ENCODE peak calls at places on chromosomes 3 and 15, in six cellular contexts. F is psoas muscle, K is neural progenitor cell, H is epithelial cell of esophagus, P is choroid plexus epithelial cell, V is heart right ventricle. T is an unnamed sample.
A peak's percentile ranks its signal among the peaks of the same experiment; 100 is the strongest.

GRCh38 chr15:83127547-83128150 is 20.2 kb downstream of the TM6SF1 start:
- DNase-seq in V (no peak), H (peak; percentile 39), K (no peak), F (no peak), P (peak; percentile 19), T (no peak)

GRCh38 chr3:196941846-196942225 is 492 bp downstream of the NCBP2 start:
- DNase-seq in F (no peak), P (peak; percentile 51), H (peak; percentile 55), V (peak; percentile 29), K (peak; percentile 79), T (no peak)

GRCh38 chr3:22372292-22372949 is 621.4 kb upstream of the ZNF385D start:
- DNase-seq in H (peak; percentile 6), P (no peak), F (no peak), K (peak; percentile 79), V (peak; percentile 12), T (peak; percentile 53)

GRCh38 chr3:153291052-153291689 is 129.1 kb downstream of the RAP2B start:
- DNase-seq in F (no peak), V (no peak), H (peak; percentile 68), K (peak; percentile 12), P (peak; percentile 69), T (no peak)

GRCh38 chr3:128383316-128384235 is 83.1 kb downstream of the DNAJB8 start:
- DNase-seq in H (peak; percentile 79), V (peak; percentile 77), F (peak; percentile 79), P (peak; percentile 26), K (no peak), T (no peak)

GRCh38 chr3:125403789-125404188 is 28.7 kb upstream of the ZNF148 start:
- DNase-seq in P (peak; percentile 24), V (no peak), K (no peak), F (no peak), H (no peak), T (no peak)

GRCh38 chr3:36776436-36776835 is 12.1 kb upstream of the DCLK3 start:
- DNase-seq in P (peak; percentile 39), H (no peak), V (no peak), F (no peak), K (no peak), T (no peak)

GRCh38 chr3:71725279-71725991 is at the start of gene EIF4E3:
- DNase-seq in V (peak; percentile 46), F (peak; percentile 47), H (peak; percentile 34), P (peak; percentile 17), K (peak; percentile 81), T (peak; percentile 91)

GRCh38 chr3:16838561-16838960 is 46.2 kb upstream of the PLCL2 start:
- DNase-seq in P (no peak), H (no peak), F (peak; percentile 54), V (peak; percentile 27), K (no peak), T (no peak)

GRCh38 chr15:91528811-91529210 is 324.7 kb upstream of the SLCO3A1 start:
- DNase-seq in V (no peak), H (no peak), K (no peak), F (no peak), P (no peak), T (no peak)

GRCh38 chr15:88274534-88275460 is 18.3 kb upstream of the NTRK3 start:
- DNase-seq in V (peak; percentile 59), F (peak; percentile 55), H (peak; percentile 41), P (peak; percentile 72), K (peak; percentile 81), T (no peak)

GRCh38 chr15:74220475-74221248 is 15.5 kb upstream of the CCDC33 start:
- DNase-seq in F (no peak), V (no peak), P (no peak), K (no peak), H (no peak), T (no peak)

GRCh38 chr3:42691861-42692666 is 6.7 kb downstream of the KLHL40 start:
- DNase-seq in H (no peak), P (no peak), V (no peak), K (no peak), F (no peak), T (peak; percentile 58)

GRCh38 chr3:136787226-136787793 is 31.6 kb upstream of the SLC35G2 start:
- DNase-seq in V (no peak), P (peak; percentile 78), K (no peak), H (no peak), F (no peak), T (no peak)

GRCh38 chr3:114847564-114847963 is 299.5 kb downstream of the ZBTB20 start:
- DNase-seq in H (peak; percentile 16), K (no peak), V (no peak), P (no peak), F (no peak), T (no peak)

GRCh38 chr3:179091113-179091512 is 19.5 kb upstream of the ZMAT3 start:
- DNase-seq in K (no peak), F (no peak), H (no peak), P (no peak), V (no peak), T (no peak)

GRCh38 chr15:100033140-100033857 is 300.1 kb upstream of the LYSMD4 start:
- DNase-seq in H (peak; percentile 25), V (no peak), P (no peak), K (no peak), F (no peak), T (no peak)

GRCh38 chr3:153293222-153293621 is 131.2 kb downstream of the RAP2B start:
- DNase-seq in P (peak; percentile 81), V (no peak), H (peak; percentile 90), K (no peak), F (no peak), T (no peak)

GRCh38 chr3:15542641-15543040 is 21.1 kb upstream of the COLQ start:
- DNase-seq in H (no peak), P (no peak), V (no peak), K (no peak), F (no peak), T (no peak)

GRCh38 chr3:17554078-17554477 is 188.4 kb downstream of the TBC1D5 start:
- DNase-seq in H (no peak), K (no peak), V (no peak), F (no peak), P (no peak), T (no peak)

GRCh38 chr3:37096292-37096691 is 78.1 kb downstream of the LRRFIP2 start:
- DNase-seq in H (peak; percentile 11), K (no peak), F (no peak), V (no peak), P (peak; percentile 61), T (no peak)

GRCh38 chr3:63613561-63613960 is 38.9 kb upstream of the SNTN start:
- DNase-seq in H (peak; percentile 24), V (no peak), K (no peak), F (no peak), P (no peak), T (no peak)

GRCh38 chr3:14565791-14566588 is 25.8 kb upstream of the GRIP2 start:
- DNase-seq in H (no peak), K (no peak), F (no peak), P (peak; percentile 42), V (no peak), T (no peak)

GRCh38 chr3:137762674-137763593 is 1.2 kb upstream of the SOX14 start:
- DNase-seq in H (no peak), P (no peak), K (no peak), F (no peak), V (no peak), T (peak; percentile 46)

GRCh38 chr3:130582457-130583155 is 65.6 kb downstream of the COL6A6 start:
- DNase-seq in P (no peak), K (no peak), F (no peak), V (no peak), H (no peak), T (no peak)

GRCh38 chr3:66499881-66500574 is 794 bp downstream of the LRIG1 start:
- DNase-seq in K (peak; percentile 47), F (peak; percentile 54), V (peak; percentile 48), H (peak; percentile 24), P (peak; percentile 29), T (no peak)

GRCh38 chr3:173586176-173586575 is 188.6 kb downstream of the NLGN1 start:
- DNase-seq in P (no peak), K (no peak), H (no peak), V (no peak), F (no peak), T (no peak)

GRCh38 chr15:40633178-40633577 is 39.1 kb downstream of the KNL1 start:
- DNase-seq in P (peak; percentile 75), K (no peak), H (peak; percentile 10), V (no peak), F (no peak), T (no peak)
- TF ChIP-seq CTCF in P (no peak), K (no peak), H (no peak), V (no peak), F (no peak), T (no peak)

GRCh38 chr3:65422154-65422553 is 616.6 kb downstream of the MAGI1 start:
- DNase-seq in H (no peak), K (no peak), F (no peak), P (no peak), V (no peak), T (no peak)

GRCh38 chr3:65425880-65426279 is 612.8 kb downstream of the MAGI1 start:
- DNase-seq in K (peak; percentile 44), H (peak; percentile 36), P (peak; percentile 60), F (no peak), V (no peak), T (no peak)
- TF ChIP-seq CTCF in K (peak; percentile 60), H (peak; percentile 56), P (peak; percentile 73), F (peak; percentile 27), V (no peak), T (peak; percentile 75)

DNA sequence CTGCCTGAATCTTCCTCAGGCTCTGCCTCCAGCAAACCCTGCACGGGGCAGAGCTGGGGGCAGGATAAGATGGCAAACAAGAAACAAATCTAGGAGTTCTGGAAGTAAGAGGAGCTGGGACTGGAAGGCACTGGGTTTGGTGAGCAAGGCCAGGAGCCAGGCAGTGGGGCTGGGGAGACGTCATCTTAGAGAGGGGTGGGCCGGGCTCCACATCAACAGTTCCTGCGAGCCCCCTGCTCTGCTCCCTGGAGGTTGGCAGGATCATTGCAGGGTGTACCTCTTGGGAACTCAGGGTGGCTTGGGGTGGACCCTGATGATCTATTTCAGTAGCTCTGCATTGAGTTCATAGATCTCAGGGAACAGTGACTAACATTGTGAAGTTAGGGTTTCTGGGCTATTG is 87.3 kb upstream of the PRR23E start:
- DNase-seq in K (no peak), H (no peak), F (no peak), V (no peak), P (no peak), T (no peak)
- TF ChIP-seq CTCF in K (no peak), H (no peak), F (no peak), V (no peak), P (no peak), T (no peak)

GRCh38 chr15:75928680-75929608 is 25.3 kb downstream of the FBXO22 start:
- DNase-seq in H (peak; percentile 60), V (no peak), K (peak; percentile 71), F (no peak), P (peak; percentile 70), T (no peak)
- TF ChIP-seq CTCF in H (peak; percentile 63), V (no peak), K (peak; percentile 66), F (no peak), P (peak; percentile 77), T (peak; percentile 63)

GRCh38 chr15:77031376-77032050 is 36.6 kb downstream of the PSTPIP1 start:
- DNase-seq in V (no peak), H (no peak), P (peak; percentile 58), F (no peak), K (no peak), T (peak; percentile 78)
- TF ChIP-seq CTCF in V (no peak), H (no peak), P (peak; percentile 53), F (peak; percentile 12), K (no peak), T (no peak)